ENCODE peak calls at places on chromosomes 13 and 19, in eight cellular contexts. One of them, this sample, is unnamed.

GRCh38 chr19:51325161-51325979 is 13.9 kb downstream of the IGLON5 start:
- DNase-seq in adrenal gland: no peak
- DNase-seq in uterus: no peak
- DNase-seq in stomach: no peak
- DNase-seq in suprapubic skin: no peak
- DNase-seq in heart left ventricle: no peak
- DNase-seq in body of pancreas: no peak
- DNase-seq in right lobe of liver: no peak
- DNase-seq in this sample: no peak

GRCh38 chr13:25687622-25688225 is 315.9 kb downstream of the ATP8A2 start:
- DNase-seq in adrenal gland: no peak
- DNase-seq in uterus: peak
- DNase-seq in stomach: no peak
- DNase-seq in suprapubic skin: no peak
- DNase-seq in heart left ventricle: no peak
- DNase-seq in body of pancreas: no peak
- DNase-seq in right lobe of liver: no peak
- DNase-seq in this sample: no peak

GRCh38 chr13:49532593-49532992 is 36.8 kb downstream of the PHF11 start:
- DNase-seq in adrenal gland: no peak
- DNase-seq in uterus: no peak
- DNase-seq in stomach: no peak
- DNase-seq in suprapubic skin: no peak
- DNase-seq in heart left ventricle: no peak
- DNase-seq in body of pancreas: no peak
- DNase-seq in right lobe of liver: no peak
- DNase-seq in this sample: no peak

GRCh38 chr13:106560791-106561190 is 7.1 kb downstream of the ARGLU1 start:
- DNase-seq in adrenal gland: no peak
- DNase-seq in uterus: no peak
- DNase-seq in stomach: no peak
- DNase-seq in suprapubic skin: no peak
- DNase-seq in heart left ventricle: no peak
- DNase-seq in body of pancreas: no peak
- DNase-seq in right lobe of liver: no peak
- DNase-seq in this sample: no peak

GRCh38 chr19:29673451-29674371 is 8.4 kb downstream of the PLEKHF1 start:
- DNase-seq in adrenal gland: no peak
- DNase-seq in uterus: no peak
- DNase-seq in stomach: no peak
- DNase-seq in suprapubic skin: no peak
- DNase-seq in heart left ventricle: no peak
- DNase-seq in body of pancreas: no peak
- DNase-seq in right lobe of liver: peak
- DNase-seq in this sample: no peak

GRCh38 chr19:41297628-41298326 is 12.2 kb upstream of the CCDC97 start:
- DNase-seq in adrenal gland: no peak
- DNase-seq in uterus: no peak
- DNase-seq in stomach: peak
- DNase-seq in suprapubic skin: no peak
- DNase-seq in heart left ventricle: no peak
- DNase-seq in body of pancreas: peak
- DNase-seq in right lobe of liver: no peak
- DNase-seq in this sample: no peak

GRCh38 chr13:64186503-64186902 is 2770.9 kb upstream of the PCDH20 start:
- DNase-seq in adrenal gland: no peak
- DNase-seq in uterus: no peak
- DNase-seq in stomach: no peak
- DNase-seq in suprapubic skin: no peak
- DNase-seq in heart left ventricle: no peak
- DNase-seq in body of pancreas: no peak
- DNase-seq in right lobe of liver: no peak
- DNase-seq in this sample: no peak

GRCh38 chr19:40493778-40494177 is 27.0 kb downstream of the SPTBN4 start:
- DNase-seq in adrenal gland: no peak
- DNase-seq in uterus: no peak
- DNase-seq in stomach: no peak
- DNase-seq in suprapubic skin: no peak
- DNase-seq in heart left ventricle: no peak
- DNase-seq in body of pancreas: no peak
- DNase-seq in right lobe of liver: no peak
- DNase-seq in this sample: no peak

GRCh38 chr19:18879579-18880373 is 16.2 kb downstream of the CERS1 start:
- DNase-seq in adrenal gland: no peak
- DNase-seq in uterus: no peak
- DNase-seq in stomach: peak
- DNase-seq in suprapubic skin: peak
- DNase-seq in heart left ventricle: no peak
- DNase-seq in body of pancreas: peak
- DNase-seq in right lobe of liver: peak
- DNase-seq in this sample: no peak

GRCh38 chr19:35977446-35978222 is 17.4 kb upstream of the SDHAF1 start:
- DNase-seq in adrenal gland: no peak
- DNase-seq in uterus: no peak
- DNase-seq in stomach: no peak
- DNase-seq in suprapubic skin: no peak
- DNase-seq in heart left ventricle: no peak
- DNase-seq in body of pancreas: no peak
- DNase-seq in right lobe of liver: no peak
- DNase-seq in this sample: no peak

GRCh38 chr13:98775386-98775785 is 22.9 kb upstream of the SLC15A1 start:
- DNase-seq in adrenal gland: no peak
- DNase-seq in uterus: no peak
- DNase-seq in stomach: no peak
- DNase-seq in suprapubic skin: no peak
- DNase-seq in heart left ventricle: no peak
- DNase-seq in body of pancreas: no peak
- DNase-seq in right lobe of liver: no peak
- DNase-seq in this sample: no peak

GRCh38 chr19:30255783-30256509 is 116.2 kb upstream of the ZNF536 start:
- DNase-seq in adrenal gland: no peak
- DNase-seq in uterus: no peak
- DNase-seq in stomach: no peak
- DNase-seq in suprapubic skin: no peak
- DNase-seq in heart left ventricle: no peak
- DNase-seq in body of pancreas: no peak
- DNase-seq in right lobe of liver: no peak
- DNase-seq in this sample: peak

GRCh38 chr13:40564342-40564997 is 102.0 kb downstream of the FOXO1 start:
- DNase-seq in adrenal gland: no peak
- DNase-seq in uterus: no peak
- DNase-seq in stomach: no peak
- DNase-seq in suprapubic skin: no peak
- DNase-seq in heart left ventricle: no peak
- DNase-seq in body of pancreas: no peak
- DNase-seq in right lobe of liver: no peak
- DNase-seq in this sample: no peak

GRCh38 chr19:861099-861755 is 1.8 kb downstream of the CFD start:
- DNase-seq in adrenal gland: no peak
- DNase-seq in uterus: no peak
- DNase-seq in stomach: no peak
- DNase-seq in suprapubic skin: no peak
- DNase-seq in heart left ventricle: no peak
- DNase-seq in body of pancreas: no peak
- DNase-seq in right lobe of liver: peak
- DNase-seq in this sample: no peak

GRCh38 chr19:862529-863304 is 3.3 kb downstream of the CFD start:
- DNase-seq in adrenal gland: peak
- DNase-seq in uterus: peak
- DNase-seq in stomach: peak
- DNase-seq in suprapubic skin: no peak
- DNase-seq in heart left ventricle: peak
- DNase-seq in body of pancreas: peak
- DNase-seq in right lobe of liver: no peak
- DNase-seq in this sample: peak

GRCh38 chr19:863305-863620 is 3.8 kb downstream of the CFD start:
- DNase-seq in adrenal gland: no peak
- DNase-seq in uterus: no peak
- DNase-seq in stomach: no peak
- DNase-seq in suprapubic skin: no peak
- DNase-seq in heart left ventricle: no peak
- DNase-seq in body of pancreas: no peak
- DNase-seq in right lobe of liver: no peak
- DNase-seq in this sample: no peak

GRCh38 chr19:860481-861098 is 1.1 kb downstream of the CFD start:
- DNase-seq in adrenal gland: no peak
- DNase-seq in uterus: no peak
- DNase-seq in stomach: peak
- DNase-seq in suprapubic skin: no peak
- DNase-seq in heart left ventricle: peak
- DNase-seq in body of pancreas: peak
- DNase-seq in right lobe of liver: peak
- DNase-seq in this sample: peak

DNA sequence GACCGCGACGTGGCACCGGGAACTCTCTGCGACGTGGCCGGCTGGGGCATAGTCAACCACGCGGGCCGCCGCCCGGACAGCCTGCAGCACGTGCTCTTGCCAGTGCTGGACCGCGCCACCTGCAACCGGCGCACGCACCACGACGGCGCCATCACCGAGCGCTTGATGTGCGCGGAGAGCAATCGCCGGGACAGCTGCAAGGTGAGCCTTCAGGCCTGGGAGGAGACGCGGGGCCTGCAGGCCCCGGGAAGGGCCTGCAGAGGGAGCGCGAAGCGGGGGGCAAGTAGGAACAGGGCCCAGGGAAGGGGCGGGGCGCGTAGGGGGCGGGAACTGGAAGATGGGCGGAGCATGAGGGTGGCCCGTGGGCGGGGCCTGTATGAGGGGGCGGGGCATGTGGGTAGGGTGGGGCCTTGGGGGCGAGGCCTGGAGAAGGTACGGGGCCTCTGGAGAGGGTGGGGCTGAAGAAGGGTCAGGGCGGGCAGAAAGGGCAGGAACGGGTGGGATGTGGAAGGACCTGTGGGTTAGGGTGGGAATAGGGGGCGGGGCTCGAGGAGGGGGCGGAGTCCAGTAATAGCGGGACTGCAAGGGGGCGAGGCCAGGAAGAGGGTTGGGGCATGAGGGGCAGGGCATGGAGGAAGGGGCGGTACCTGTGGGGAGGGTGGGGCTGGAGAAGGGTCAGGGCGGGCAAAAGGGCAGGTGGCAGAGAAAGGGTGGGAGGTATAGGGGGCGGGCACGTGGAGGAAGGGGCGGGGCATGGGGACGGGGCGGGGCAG is 2.5 kb downstream of the CFD start:
- DNase-seq in adrenal gland: peak
- DNase-seq in uterus: no peak
- DNase-seq in stomach: no peak
- DNase-seq in suprapubic skin: no peak
- DNase-seq in heart left ventricle: peak
- DNase-seq in body of pancreas: peak
- DNase-seq in right lobe of liver: no peak
- DNase-seq in this sample: no peak
- H3K4me3 ChIP-seq in adrenal gland: no peak
- H3K4me3 ChIP-seq in uterus: no peak
- H3K4me3 ChIP-seq in stomach: peak
- H3K4me3 ChIP-seq in suprapubic skin: peak
- H3K4me3 ChIP-seq in heart left ventricle: no peak
- H3K4me3 ChIP-seq in body of pancreas: no peak
- H3K4me3 ChIP-seq in right lobe of liver: no peak
- H3K4me3 ChIP-seq in this sample: no peak

GRCh38 chr13:80030491-80030890 is 310.4 kb downstream of the SPRY2 start:
- DNase-seq in adrenal gland: no peak
- DNase-seq in uterus: no peak
- DNase-seq in stomach: no peak
- DNase-seq in suprapubic skin: no peak
- DNase-seq in heart left ventricle: no peak
- DNase-seq in body of pancreas: peak
- DNase-seq in right lobe of liver: peak
- DNase-seq in this sample: no peak
- TF ChIP-seq CTCF in adrenal gland: peak
- TF ChIP-seq CTCF in uterus: no peak
- TF ChIP-seq CTCF in stomach: no peak
- TF ChIP-seq CTCF in suprapubic skin: no peak
- TF ChIP-seq CTCF in heart left ventricle: peak
- TF ChIP-seq CTCF in body of pancreas: peak
- TF ChIP-seq CTCF in right lobe of liver: peak
- TF ChIP-seq CTCF in this sample: no peak

DNA sequence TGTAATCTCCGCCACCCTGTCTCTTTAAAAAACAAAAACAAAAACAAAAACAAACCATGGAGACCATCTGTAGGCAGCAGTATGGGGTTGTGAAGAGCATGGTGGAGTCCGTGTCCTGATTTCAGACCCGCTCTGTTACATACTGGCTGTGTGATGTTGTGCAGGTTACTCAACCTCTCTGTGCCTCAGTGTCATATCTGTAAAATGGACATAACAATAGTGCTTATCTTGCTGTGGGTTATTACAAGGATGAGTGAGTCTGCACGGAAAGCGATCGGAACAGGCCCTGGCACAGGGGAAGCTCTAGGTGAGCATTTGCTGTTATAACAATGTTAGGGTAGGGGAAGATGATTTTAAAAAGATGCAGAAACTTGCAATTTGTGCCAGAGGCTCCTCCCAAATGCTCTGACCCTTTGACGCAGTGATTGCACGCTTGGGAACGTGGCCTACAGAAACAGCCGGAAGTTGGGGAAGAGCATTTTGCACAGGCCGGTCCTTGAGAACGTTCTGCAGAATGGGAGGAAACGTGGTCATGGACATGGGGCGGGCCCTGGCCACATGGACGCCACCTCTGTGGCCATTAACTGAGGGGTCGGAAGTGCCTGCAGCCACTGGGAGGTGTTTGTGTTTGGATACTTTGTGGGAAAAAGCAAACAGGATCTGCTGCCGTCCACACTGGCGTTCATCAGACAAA is 15.7 kb upstream of the SELENOW start:
- DNase-seq in adrenal gland: no peak
- DNase-seq in uterus: peak
- DNase-seq in stomach: no peak
- DNase-seq in suprapubic skin: no peak
- DNase-seq in heart left ventricle: no peak
- DNase-seq in body of pancreas: no peak
- DNase-seq in right lobe of liver: no peak
- DNase-seq in this sample: no peak
- TF ChIP-seq POLR2A in adrenal gland: no peak
- TF ChIP-seq POLR2A in uterus: no peak
- TF ChIP-seq POLR2A in stomach: no peak
- TF ChIP-seq POLR2A in suprapubic skin: no peak
- TF ChIP-seq POLR2A in heart left ventricle: no peak
- TF ChIP-seq POLR2A in body of pancreas: no peak
- TF ChIP-seq POLR2A in right lobe of liver: no peak
- TF ChIP-seq POLR2A in this sample: no peak

GRCh38 chr13:21046203-21046602 is 15.2 kb downstream of the LATS2 start:
- DNase-seq in adrenal gland: no peak
- DNase-seq in uterus: no peak
- DNase-seq in stomach: no peak
- DNase-seq in suprapubic skin: no peak
- DNase-seq in heart left ventricle: no peak
- DNase-seq in body of pancreas: no peak
- DNase-seq in right lobe of liver: no peak
- DNase-seq in this sample: no peak
- H3K4me3 ChIP-seq in adrenal gland: no peak
- H3K4me3 ChIP-seq in uterus: no peak
- H3K4me3 ChIP-seq in stomach: no peak
- H3K4me3 ChIP-seq in suprapubic skin: no peak
- H3K4me3 ChIP-seq in heart left ventricle: no peak
- H3K4me3 ChIP-seq in body of pancreas: no peak
- H3K4me3 ChIP-seq in right lobe of liver: no peak
- H3K4me3 ChIP-seq in this sample: no peak

DNA sequence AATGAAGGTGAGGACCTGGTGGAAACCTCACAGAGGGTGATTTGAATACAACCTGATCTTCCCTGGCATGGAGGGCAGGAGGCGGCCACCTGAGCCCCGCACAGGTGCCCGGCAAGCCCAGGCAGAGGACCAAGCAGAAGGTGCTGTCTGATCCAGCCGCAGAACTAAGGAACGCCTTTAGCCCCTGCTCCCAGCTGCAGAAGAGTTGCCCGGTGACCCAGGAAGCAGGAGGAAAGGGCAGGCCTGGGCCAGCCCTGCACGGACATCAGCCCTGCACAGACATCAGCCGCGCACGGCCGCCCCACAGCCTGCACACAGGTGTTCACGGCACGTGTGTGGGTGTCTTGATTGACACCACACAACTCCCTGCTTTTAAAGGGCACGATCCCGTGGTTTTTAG is 43.1 kb downstream of the RASA3 start:
- DNase-seq in adrenal gland: no peak
- DNase-seq in uterus: peak
- DNase-seq in stomach: no peak
- DNase-seq in suprapubic skin: peak
- DNase-seq in heart left ventricle: peak
- DNase-seq in body of pancreas: peak
- DNase-seq in right lobe of liver: peak
- DNase-seq in this sample: no peak
- TF ChIP-seq CTCF in adrenal gland: no peak
- TF ChIP-seq CTCF in uterus: no peak
- TF ChIP-seq CTCF in stomach: no peak
- TF ChIP-seq CTCF in suprapubic skin: no peak
- TF ChIP-seq CTCF in heart left ventricle: no peak
- TF ChIP-seq CTCF in body of pancreas: no peak
- TF ChIP-seq CTCF in right lobe of liver: no peak
- TF ChIP-seq CTCF in this sample: no peak

This sample was measured in lower leg skin.